ENCODE peak calls at places on chromosomes 1 and 21, in six cellular contexts. U is fibroblast of lung; G is CD8-positive, alpha-beta memory T cell; V is hepatocyte; N is HFF-Myc; S is upper lobe of right lung. O is an unnamed sample.

GRCh38 chr1:58874757-58875755 is 91.2 kb upstream of the JUN start:
- DNase-seq in U (peak), G (no peak), V (peak), N (no peak), S (no peak), O (peak)

GRCh38 chr1:206890690-206891089 is 6.6 kb upstream of the IL24 start:
- DNase-seq in U (peak), G (no peak), V (no peak), N (no peak), S (no peak), O (peak)

GRCh38 chr1:2303781-2304180 is 75.7 kb downstream of the SKI start:
- DNase-seq in U (no peak), G (no peak), V (no peak), N (no peak), S (no peak), O (no peak)

GRCh38 chr1:37629726-37630425 is 4.8 kb downstream of the RSPO1 start:
- DNase-seq in U (no peak), G (no peak), V (no peak), N (no peak), S (no peak), O (no peak)

GRCh38 chr1:41735587-41736290 is 183.0 kb downstream of the HIVEP3 start:
- DNase-seq in U (no peak), G (peak), V (peak), N (no peak), S (peak), O (no peak)

GRCh38 chr1:154349121-154349520 is 23.8 kb downstream of the ATP8B2 start:
- DNase-seq in U (no peak), G (no peak), V (no peak), N (no peak), S (no peak), O (no peak)

GRCh38 chr1:78237364-78237916 is 191.7 kb downstream of the GIPC2 start:
- DNase-seq in U (no peak), G (no peak), V (peak), N (no peak), S (peak), O (no peak)

GRCh38 chr1:40664167-40664537 is 1.3 kb downstream of the RIMS3 start:
- DNase-seq in U (no peak), G (no peak), V (no peak), N (no peak), S (no peak), O (no peak)

GRCh38 chr21:44887126-44887806 is 13.8 kb upstream of the PTTG1IP start:
- DNase-seq in U (no peak), G (peak), V (no peak), N (no peak), S (no peak), O (no peak)

GRCh38 chr1:117658676-117659075 is 52.8 kb downstream of the TENT5C start:
- DNase-seq in U (no peak), G (peak), V (no peak), N (no peak), S (no peak), O (no peak)

GRCh38 chr1:157993179-157994080 is at the start of gene KIRREL1:
- DNase-seq in U (peak), G (no peak), V (peak), N (no peak), S (peak), O (peak)

GRCh38 chr21:35423694-35424093 is 374.6 kb upstream of the RUNX1 start:
- DNase-seq in U (peak), G (no peak), V (no peak), N (no peak), S (no peak), O (peak)

GRCh38 chr1:183593356-183593755 is 3.1 kb upstream of the NCF2 start:
- DNase-seq in U (no peak), G (no peak), V (no peak), N (no peak), S (no peak), O (no peak)

GRCh38 chr1:182301467-182302198 is 90.0 kb downstream of the GLUL start:
- DNase-seq in U (peak), G (no peak), V (peak), N (no peak), S (no peak), O (peak)

GRCh38 chr1:246492611-246493245 is 14.4 kb downstream of the SMYD3 start:
- DNase-seq in U (peak), G (no peak), V (peak), N (peak), S (peak), O (peak)

GRCh38 chr1:59057801-59058200 is 239.1 kb upstream of the FGGY start:
- DNase-seq in U (peak), G (no peak), V (no peak), N (no peak), S (no peak), O (peak)

GRCh38 chr1:50348449-50349241 is 74.6 kb downstream of the DMRTA2 start:
- DNase-seq in U (peak), G (peak), V (peak), N (peak), S (no peak), O (peak)

GRCh38 chr21:44085491-44086321 is 21.5 kb upstream of the PWP2 start:
- DNase-seq in U (no peak), G (no peak), V (no peak), N (no peak), S (peak), O (no peak)

GRCh38 chr1:55604194-55604593 is 389.0 kb upstream of the USP24 start:
- DNase-seq in U (no peak), G (no peak), V (no peak), N (no peak), S (no peak), O (no peak)

GRCh38 chr1:71193153-71193552 is 112.3 kb upstream of the ZRANB2 start:
- DNase-seq in U (peak), G (no peak), V (no peak), N (peak), S (no peak), O (peak)

GRCh38 chr1:201184734-201185453 is 5.7 kb upstream of the IGFN1 start:
- DNase-seq in U (peak), G (no peak), V (peak), N (peak), S (no peak), O (peak)

GRCh38 chr1:27522860-27523665 is 33.1 kb upstream of the WASF2 start:
- DNase-seq in U (peak), G (peak), V (peak), N (no peak), S (no peak), O (peak)

GRCh38 chr21:35046880-35047229 is 2.2 kb downstream of the RUNX1 start:
- DNase-seq in U (no peak), G (no peak), V (no peak), N (peak), S (no peak), O (no peak)

GRCh38 chr1:245500546-245500945 is 345.8 kb downstream of the KIF26B start:
- DNase-seq in U (peak), G (no peak), V (no peak), N (peak), S (no peak), O (peak)

GRCh38 chr1:10401281-10401680 is 2.4 kb downstream of the PGD start:
- DNase-seq in U (peak), G (no peak), V (no peak), N (no peak), S (no peak), O (no peak)

GRCh38 chr21:36347962-36348328 is 27.9 kb downstream of the MORC3 start:
- DNase-seq in U (peak), G (no peak), V (no peak), N (no peak), S (no peak), O (peak)

GRCh38 chr1:162823231-162823630 is 32.7 kb downstream of the HSD17B7 start:
- DNase-seq in U (no peak), G (no peak), V (no peak), N (no peak), S (no peak), O (peak)

GRCh38 chr1:98704474-98704873 is 43.0 kb downstream of the SNX7 start:
- DNase-seq in U (peak), G (no peak), V (peak), N (peak), S (no peak), O (peak)

GRCh38 chr1:21647431-21648373 is 21.5 kb downstream of the RAP1GAP start:
- DNase-seq in U (peak), G (no peak), V (peak), N (peak), S (no peak), O (peak)

GRCh38 chr1:31745898-31746668 is 18.1 kb downstream of the ADGRB2 start:
- DNase-seq in U (no peak), G (no peak), V (no peak), N (no peak), S (no peak), O (no peak)

GRCh38 chr1:90349510-90349909 is 354.6 kb downstream of the ZNF326 start:
- DNase-seq in U (no peak), G (no peak), V (no peak), N (no peak), S (no peak), O (no peak)

DNA sequence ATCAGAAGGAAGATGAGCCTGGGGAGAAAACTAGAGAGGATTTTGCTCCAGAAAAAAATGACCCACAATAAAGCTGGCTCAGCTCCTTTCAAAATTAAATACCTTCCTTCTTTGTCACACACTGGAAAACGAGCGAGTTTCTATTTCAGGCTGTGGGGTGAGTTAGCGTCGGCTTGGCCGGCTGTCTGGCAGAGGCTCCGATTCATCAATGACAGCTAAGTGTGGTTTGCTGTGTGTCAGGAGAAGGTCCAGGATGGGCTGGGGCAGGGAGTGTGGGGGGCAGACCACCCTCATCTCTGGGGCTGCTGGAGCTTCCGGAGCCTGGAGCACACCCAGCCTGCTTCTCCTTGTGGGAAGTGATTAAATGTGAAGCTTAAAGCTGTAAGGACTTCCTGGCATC is 120.2 kb downstream of the ETS2 start:
- DNase-seq in U (peak), G (no peak), V (peak), N (peak), S (peak), O (peak)
- H3K4me3 ChIP-seq in U (no peak), G (no peak), V (no peak), N (peak), S (peak), O (no peak)

GRCh38 chr1:39159224-39160036 is 45.1 kb upstream of the MACF1 start:
- DNase-seq in U (no peak), G (no peak), V (peak), N (no peak), S (no peak), O (no peak)
- H3K4me3 ChIP-seq in U (peak), G (no peak), V (no peak), N (no peak), S (peak), O (no peak)

DNA sequence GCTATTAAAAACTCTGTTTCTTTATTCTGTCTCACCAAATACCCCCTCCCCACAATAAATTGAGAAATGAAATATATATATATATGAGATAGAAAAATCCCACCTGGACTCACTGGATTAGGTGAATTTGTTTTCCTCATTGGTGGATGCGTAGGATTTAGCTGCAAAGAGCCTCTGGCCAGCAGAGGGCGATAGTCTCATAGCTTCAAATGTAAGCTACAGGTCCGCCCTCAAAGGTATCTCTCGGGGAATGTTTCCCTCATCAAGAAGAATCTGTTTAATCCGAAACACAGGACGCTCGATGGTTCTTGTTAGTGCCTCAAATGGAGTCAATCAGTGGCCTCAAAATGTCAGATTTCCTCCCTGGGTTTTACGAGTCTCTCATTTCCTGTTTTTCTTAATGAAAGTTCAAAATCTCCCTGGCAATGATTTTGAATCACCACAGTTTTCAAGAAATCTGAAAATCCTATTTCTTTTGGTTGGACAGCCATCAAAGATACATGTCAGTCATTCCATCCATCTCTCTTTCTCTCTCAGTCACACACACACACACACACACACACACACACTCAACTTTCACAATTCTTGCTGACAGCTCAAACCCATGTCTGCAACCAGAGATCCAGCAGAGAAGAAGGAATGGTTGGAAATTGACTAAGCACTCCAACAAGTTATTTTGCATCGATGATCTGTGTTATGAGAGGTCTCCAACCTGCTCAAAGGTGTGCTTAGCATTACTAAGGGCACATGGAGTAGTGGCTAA is 13.9 kb upstream of the CAMK1G start:
- DNase-seq in U (peak), G (peak), V (peak), N (peak), S (peak), O (peak)
- H3K4me3 ChIP-seq in U (peak), G (no peak), V (no peak), N (no peak), S (peak), O (no peak)

GRCh38 chr1:210394281-210394798 is 65.6 kb downstream of the HHAT start:
- DNase-seq in U (no peak), G (no peak), V (no peak), N (no peak), S (no peak), O (peak)

GRCh38 chr1:210400043-210400840 is 71.5 kb downstream of the HHAT start:
- DNase-seq in U (peak), G (peak), V (peak), N (peak), S (peak), O (peak)

GRCh38 chr1:210396541-210396940 is 67.8 kb downstream of the HHAT start:
- DNase-seq in U (no peak), G (no peak), V (no peak), N (no peak), S (no peak), O (no peak)

GRCh38 chr1:210397681-210398080 is 69.0 kb downstream of the HHAT start:
- DNase-seq in U (no peak), G (no peak), V (no peak), N (no peak), S (no peak), O (no peak)

GRCh38 chr1:210397252-210397651 is 68.5 kb downstream of the HHAT start:
- DNase-seq in U (peak), G (no peak), V (no peak), N (no peak), S (no peak), O (peak)
- H3K4me3 ChIP-seq in U (no peak), G (no peak), V (no peak), N (no peak), S (no peak), O (no peak)

GRCh38 chr1:228798548-228798947 is 63.3 kb downstream of the RHOU start:
- DNase-seq in U (peak), G (no peak), V (no peak), N (peak), S (no peak), O (peak)

GRCh38 chr1:228801068-228801467 is 65.8 kb downstream of the RHOU start:
- DNase-seq in U (no peak), G (no peak), V (no peak), N (no peak), S (no peak), O (no peak)

GRCh38 chr1:228798047-228798446 is 62.8 kb downstream of the RHOU start:
- DNase-seq in U (peak), G (no peak), V (no peak), N (no peak), S (no peak), O (peak)

GRCh38 chr1:228802386-228803221 is 67.3 kb downstream of the RHOU start:
- DNase-seq in U (peak), G (no peak), V (peak), N (no peak), S (no peak), O (peak)

GRCh38 chr1:228799929-228800328 is 64.7 kb downstream of the RHOU start:
- DNase-seq in U (no peak), G (no peak), V (no peak), N (no peak), S (no peak), O (no peak)
- H3K4me3 ChIP-seq in U (no peak), G (no peak), V (no peak), N (no peak), S (no peak), O (no peak)

DNA sequence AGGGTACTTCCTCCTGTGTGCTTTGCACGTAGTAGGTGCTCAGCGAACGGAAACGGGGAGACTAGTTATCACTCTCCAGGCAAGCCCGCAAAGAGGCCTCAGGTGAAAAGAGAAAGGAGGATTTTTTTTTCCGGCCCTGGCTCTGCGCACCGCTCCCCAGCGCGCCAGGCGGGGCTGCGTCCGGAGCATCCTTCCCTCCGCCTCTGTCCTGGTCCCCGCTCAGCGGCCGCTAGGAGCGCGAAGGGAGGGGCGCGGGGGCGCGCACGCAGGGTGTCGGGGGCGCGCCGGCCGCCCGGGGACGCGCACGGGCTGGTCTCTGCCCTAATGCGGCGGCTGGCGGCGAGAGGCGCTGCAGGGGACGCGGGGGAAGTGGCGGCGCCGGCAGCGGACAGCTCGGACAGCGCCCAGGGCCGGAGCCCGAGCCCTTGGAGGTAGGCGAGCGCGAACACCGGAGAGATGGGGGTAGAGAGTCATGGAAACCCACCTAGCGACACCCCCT is 42.3 kb upstream of the NFASC start:
- DNase-seq in U (no peak), G (no peak), V (peak), N (no peak), S (peak), O (peak)
- H3K4me3 ChIP-seq in U (peak), G (no peak), V (no peak), N (no peak), S (peak), O (peak)